ENCODE peak calls at places on chromosomes 12 and 14, in six cellular contexts. One of them, this sample, is unnamed.

GRCh38 chr12:131943389-131943788 is 6.4 kb upstream of the EP400 start:
- DNase-seq in AG04449: no peak
- DNase-seq in stimulated activated CD4-positive, alpha-beta T cell treated with anti-CD3 and anti-CD28 coated beads, TNF-alpha, amount 100 ng/mL, for 1 hour: no peak
- DNase-seq in stomach: no peak
- DNase-seq in anterior cingulate cortex: no peak
- DNase-seq in progenitor cell of endocrine pancreas: no peak
- DNase-seq in this sample: no peak

GRCh38 chr14:53613404-53614253 is 343.0 kb downstream of the BMP4 start:
- DNase-seq in AG04449: no peak
- DNase-seq in stimulated activated CD4-positive, alpha-beta T cell treated with anti-CD3 and anti-CD28 coated beads, TNF-alpha, amount 100 ng/mL, for 1 hour: no peak
- DNase-seq in stomach: no peak
- DNase-seq in anterior cingulate cortex: no peak
- DNase-seq in progenitor cell of endocrine pancreas: peak
- DNase-seq in this sample: no peak

GRCh38 chr12:104599272-104599984 is 142.7 kb downstream of the CHST11 start:
- DNase-seq in AG04449: no peak
- DNase-seq in stimulated activated CD4-positive, alpha-beta T cell treated with anti-CD3 and anti-CD28 coated beads, TNF-alpha, amount 100 ng/mL, for 1 hour: no peak
- DNase-seq in stomach: no peak
- DNase-seq in anterior cingulate cortex: no peak
- DNase-seq in progenitor cell of endocrine pancreas: no peak
- DNase-seq in this sample: no peak

GRCh38 chr12:76962099-76962498 is 83.3 kb upstream of the CSRP2 start:
- DNase-seq in AG04449: no peak
- DNase-seq in stimulated activated CD4-positive, alpha-beta T cell treated with anti-CD3 and anti-CD28 coated beads, TNF-alpha, amount 100 ng/mL, for 1 hour: no peak
- DNase-seq in stomach: no peak
- DNase-seq in anterior cingulate cortex: no peak
- DNase-seq in progenitor cell of endocrine pancreas: no peak
- DNase-seq in this sample: no peak

GRCh38 chr14:54383811-54384210 is 13.0 kb upstream of the CDKN3 start:
- DNase-seq in AG04449: no peak
- DNase-seq in stimulated activated CD4-positive, alpha-beta T cell treated with anti-CD3 and anti-CD28 coated beads, TNF-alpha, amount 100 ng/mL, for 1 hour: no peak
- DNase-seq in stomach: no peak
- DNase-seq in anterior cingulate cortex: no peak
- DNase-seq in progenitor cell of endocrine pancreas: no peak
- DNase-seq in this sample: no peak

GRCh38 chr12:124403273-124403672 is 108.4 kb downstream of the RFLNA start:
- DNase-seq in AG04449: no peak
- DNase-seq in stimulated activated CD4-positive, alpha-beta T cell treated with anti-CD3 and anti-CD28 coated beads, TNF-alpha, amount 100 ng/mL, for 1 hour: no peak
- DNase-seq in stomach: no peak
- DNase-seq in anterior cingulate cortex: no peak
- DNase-seq in progenitor cell of endocrine pancreas: no peak
- DNase-seq in this sample: no peak

GRCh38 chr14:73789996-73790581 is 61.5 kb upstream of the PTGR2 start:
- DNase-seq in AG04449: peak
- DNase-seq in stimulated activated CD4-positive, alpha-beta T cell treated with anti-CD3 and anti-CD28 coated beads, TNF-alpha, amount 100 ng/mL, for 1 hour: no peak
- DNase-seq in stomach: no peak
- DNase-seq in anterior cingulate cortex: peak
- DNase-seq in progenitor cell of endocrine pancreas: no peak
- DNase-seq in this sample: peak

GRCh38 chr12:40827923-40828592 is 135.8 kb downstream of the CNTN1 start:
- DNase-seq in AG04449: no peak
- DNase-seq in stimulated activated CD4-positive, alpha-beta T cell treated with anti-CD3 and anti-CD28 coated beads, TNF-alpha, amount 100 ng/mL, for 1 hour: no peak
- DNase-seq in stomach: no peak
- DNase-seq in anterior cingulate cortex: no peak
- DNase-seq in progenitor cell of endocrine pancreas: no peak
- DNase-seq in this sample: no peak